ENCODE peak calls at places on chromosomes 4 and X, in ten cellular contexts. D, X, Q, A, T, M, E, F, H and G are unnamed samples.

GRCh38 chr4:161573836-161574235 is 590.0 kb downstream of the FSTL5 start:
- DNase-seq in D (peak), X (no peak), Q (peak), A (no peak), T (no peak), M (no peak), E (no peak), F (no peak), H (no peak), G (no peak)

GRCh38 chr4:83208776-83209365 is 75.7 kb downstream of the COQ2 start:
- DNase-seq in D (no peak), X (no peak), Q (no peak), A (no peak), T (no peak), M (no peak), E (no peak), F (peak), H (no peak), G (no peak)

GRCh38 chrX:48541140-48541814 is 1.8 kb downstream of the TBC1D25 start:
- DNase-seq in D (no peak), X (no peak), Q (no peak), A (no peak), T (no peak), M (no peak), E (no peak), F (no peak), H (no peak), G (peak)

GRCh38 chrX:132631579-132632232 is 142.9 kb upstream of the MBNL3 start:
- DNase-seq in D (no peak), X (no peak), Q (peak), A (no peak), T (peak), M (peak), E (no peak), F (peak), H (no peak), G (no peak)

GRCh38 chr4:38949416-38950051 is 81.9 kb downstream of the FAM114A1 start:
- DNase-seq in D (peak), X (no peak), Q (peak), A (no peak), T (no peak), M (no peak), E (no peak), F (peak), H (no peak), G (no peak)

GRCh38 chrX:35890699-35891098 is 28.8 kb upstream of the CFAP47 start:
- DNase-seq in D (no peak), X (peak), Q (no peak), A (peak), T (peak), M (peak), E (peak), F (peak), H (no peak), G (no peak)

GRCh38 chr4:6354119-6354518 is 84.5 kb downstream of the WFS1 start:
- DNase-seq in D (no peak), X (no peak), Q (no peak), A (no peak), T (no peak), M (no peak), E (no peak), F (no peak), H (no peak), G (no peak)

GRCh38 chr4:103158760-103159159 is 39.4 kb downstream of the CENPE start:
- DNase-seq in D (no peak), X (no peak), Q (no peak), A (no peak), T (no peak), M (no peak), E (no peak), F (no peak), H (no peak), G (no peak)

GRCh38 chr4:81600511-81601269 is 129.0 kb upstream of the RASGEF1B start:
- DNase-seq in D (no peak), X (no peak), Q (no peak), A (no peak), T (peak), M (no peak), E (peak), F (no peak), H (no peak), G (no peak)

GRCh38 chrX:19566359-19567141 is 51.2 kb upstream of the MAP3K15 start:
- DNase-seq in D (peak), X (no peak), Q (peak), A (no peak), T (no peak), M (no peak), E (no peak), F (peak), H (no peak), G (no peak)

GRCh38 chrX:40646489-40647306 is 663 bp downstream of the CXorf38 start:
- DNase-seq in D (no peak), X (peak), Q (peak), A (peak), T (peak), M (peak), E (peak), F (peak), H (no peak), G (peak)

GRCh38 chr4:60482921-60483351 is 717.2 kb upstream of the ADGRL3 start:
- DNase-seq in D (no peak), X (no peak), Q (no peak), A (no peak), T (no peak), M (no peak), E (no peak), F (no peak), H (no peak), G (no peak)

GRCh38 chr4:153731239-153731638 is 28.6 kb downstream of the RNF175 start:
- DNase-seq in D (peak), X (no peak), Q (peak), A (no peak), T (no peak), M (no peak), E (no peak), F (peak), H (no peak), G (no peak)

GRCh38 chrX:133321441-133321840 is 93.8 kb downstream of the GPC4 start:
- DNase-seq in D (peak), X (no peak), Q (no peak), A (no peak), T (no peak), M (no peak), E (no peak), F (no peak), H (no peak), G (no peak)

GRCh38 chrX:48910926-48911406 is 480 bp downstream of the SLC35A2 start:
- DNase-seq in D (no peak), X (no peak), Q (peak), A (no peak), T (peak), M (no peak), E (no peak), F (peak), H (no peak), G (no peak)

GRCh38 chr4:75671802-75672421 is 1.3 kb downstream of the G3BP2 start:
- DNase-seq in D (no peak), X (no peak), Q (no peak), A (no peak), T (no peak), M (no peak), E (no peak), F (peak), H (no peak), G (no peak)

GRCh38 chr4:16764622-16765021 is 133.8 kb downstream of the LDB2 start:
- DNase-seq in D (no peak), X (no peak), Q (no peak), A (no peak), T (peak), M (no peak), E (no peak), F (peak), H (no peak), G (no peak)
- TF ChIP-seq CTCF in D (peak), X (no peak), Q (peak), A (no peak), T (peak), M (no peak), E (no peak), F (peak), H (no peak), G (no peak)

GRCh38 chr4:15007201-15007600 is 4.9 kb downstream of the CPEB2 start:
- DNase-seq in D (no peak), X (no peak), Q (no peak), A (no peak), T (no peak), M (no peak), E (no peak), F (no peak), H (no peak), G (no peak)

GRCh38 chr4:15004701-15005301 is 2.5 kb downstream of the CPEB2 start:
- DNase-seq in D (peak), X (peak), Q (peak), A (peak), T (peak), M (peak), E (peak), F (peak), H (peak), G (peak)

GRCh38 chr4:15005474-15006115 is 3.3 kb downstream of the CPEB2 start:
- DNase-seq in D (no peak), X (no peak), Q (no peak), A (no peak), T (no peak), M (no peak), E (no peak), F (no peak), H (no peak), G (no peak)

GRCh38 chr4:15003891-15004700 is 1.8 kb downstream of the CPEB2 start:
- DNase-seq in D (no peak), X (peak), Q (no peak), A (peak), T (peak), M (peak), E (peak), F (no peak), H (no peak), G (peak)

GRCh38 chr4:15006416-15007024 is 4.2 kb downstream of the CPEB2 start:
- DNase-seq in D (peak), X (no peak), Q (no peak), A (no peak), T (no peak), M (peak), E (no peak), F (peak), H (no peak), G (no peak)
- TF ChIP-seq CTCF in D (peak), X (no peak), Q (peak), A (no peak), T (peak), M (peak), E (peak), F (peak), H (no peak), G (peak)

GRCh38 chrX:123871309-123871708 is 11.5 kb downstream of the XIAP start:
- DNase-seq in D (no peak), X (no peak), Q (no peak), A (no peak), T (no peak), M (no peak), E (no peak), F (no peak), H (no peak), G (no peak)
- TF ChIP-seq CTCF in D (no peak), X (no peak), Q (no peak), A (no peak), T (no peak), M (no peak), E (no peak), F (no peak), H (no peak), G (no peak)

GRCh38 chrX:110657073-110657472 is 138.5 kb downstream of the CHRDL1 start:
- DNase-seq in D (no peak), X (no peak), Q (no peak), A (no peak), T (no peak), M (no peak), E (no peak), F (no peak), H (no peak), G (no peak)
- TF ChIP-seq CTCF in D (no peak), X (no peak), Q (no peak), A (no peak), T (no peak), M (no peak), E (no peak), F (no peak), H (no peak), G (no peak)